ENCODE peak calls at places on chromosomes 16 and 17, in six cellular contexts. S is body of pancreas, V is heart left ventricle, G is K562, O is Peyer's patch, T is H54. D is an unnamed sample.

GRCh38 chr17:58200024-58200633 is 7.6 kb downstream of the EPX start:
- DNase-seq in V (peak; percentile 67), O (no peak), S (peak; percentile 52), G (peak; percentile 55), T (peak; percentile 68), D (peak; percentile 68)

GRCh38 chr16:23145608-23146007 is 3.6 kb downstream of the USP31 start:
- DNase-seq in T (peak; percentile 38), V (no peak), S (no peak), G (no peak), O (no peak), D (no peak)

GRCh38 chr17:65893692-65894279 is 298.1 kb downstream of the CEP112 start:
- DNase-seq in O (no peak), T (no peak), S (no peak), G (no peak), V (no peak), D (no peak)

GRCh38 chr17:50884354-50885311 is 18.5 kb upstream of the TOB1 start:
- DNase-seq in G (peak; percentile 59), S (peak; percentile 71), O (peak; percentile 69), V (no peak), T (no peak), D (no peak)

GRCh38 chr16:15714393-15715172 is 64.5 kb downstream of the NDE1 start:
- DNase-seq in G (no peak), S (no peak), T (no peak), V (no peak), O (no peak), D (no peak)

GRCh38 chr17:82200743-82201497 is 11.7 kb downstream of the CCDC57 start:
- DNase-seq in G (peak; percentile 71), O (no peak), T (no peak), S (no peak), V (no peak), D (no peak)

GRCh38 chr17:75901727-75902126 is 3.0 kb downstream of the MRPL38 start:
- DNase-seq in T (no peak), V (no peak), O (peak; percentile 41), S (no peak), G (no peak), D (no peak)

GRCh38 chr17:27915715-27916114 is 22.6 kb upstream of the LYRM9 start:
- DNase-seq in T (no peak), V (no peak), G (no peak), S (no peak), O (no peak), D (no peak)

GRCh38 chr16:1160773-1161348 is 8.0 kb downstream of the CACNA1H start:
- DNase-seq in T (no peak), S (no peak), G (no peak), V (no peak), O (no peak), D (no peak)

GRCh38 chr16:23145186-23145585 is 4.1 kb downstream of the USP31 start:
- DNase-seq in S (no peak), T (no peak), V (no peak), G (no peak), O (no peak), D (no peak)

GRCh38 chr16:933581-933980 is 37.2 kb downstream of the LMF1 start:
- DNase-seq in G (no peak), S (no peak), T (no peak), O (no peak), V (no peak), D (no peak)

GRCh38 chr17:82881900-82882714 is 42.3 kb upstream of the ZNF750 start:
- DNase-seq in T (no peak), G (no peak), S (peak; percentile 67), V (peak; percentile 78), O (no peak), D (peak; percentile 45)

GRCh38 chr17:7714721-7715594 is 2.6 kb upstream of the DNAH2 start:
- DNase-seq in S (no peak), G (no peak), V (no peak), T (no peak), O (no peak), D (no peak)

GRCh38 chr17:31374083-31374447 is 17.4 kb upstream of the RAB11FIP4 start:
- DNase-seq in G (no peak), V (no peak), T (no peak), O (no peak), S (no peak), D (no peak)

GRCh38 chr17:76444518-76445311 is 8.2 kb downstream of the UBE2O start:
- DNase-seq in G (peak; percentile 34), V (no peak), T (no peak), O (no peak), S (no peak), D (peak; percentile 43)

GRCh38 chr17:36602030-36602737 is 801 bp downstream of the MRM1 start:
- DNase-seq in V (peak; percentile 59), G (no peak), T (no peak), S (no peak), O (no peak), D (peak; percentile 48)

GRCh38 chr16:87674405-87674804 is 72.1 kb downstream of the JPH3 start:
- DNase-seq in O (no peak), V (no peak), G (no peak), T (no peak), S (no peak), D (no peak)

GRCh38 chr17:1390422-1391367 is 9.3 kb downstream of the YWHAE start:
- DNase-seq in V (no peak), T (no peak), S (no peak), O (no peak), G (no peak), D (peak; percentile 77)

GRCh38 chr17:43732961-43733360 is 25.6 kb downstream of the SOST start:
- DNase-seq in S (no peak), O (no peak), V (no peak), T (no peak), G (no peak), D (no peak)

GRCh38 chr17:43722269-43722619 is 36.3 kb downstream of the SOST start:
- DNase-seq in G (no peak), O (no peak), T (no peak), S (no peak), V (no peak), D (no peak)

GRCh38 chr17:43722921-43723665 is 35.5 kb downstream of the SOST start:
- DNase-seq in O (no peak), S (peak; percentile 62), V (no peak), G (no peak), T (no peak), D (no peak)

GRCh38 chr17:43723697-43724359 is 34.8 kb downstream of the SOST start:
- DNase-seq in O (no peak), S (no peak), G (no peak), T (peak; percentile 88), V (no peak), D (no peak)

GRCh38 chr17:43728081-43728480 is 30.5 kb downstream of the SOST start:
- DNase-seq in G (no peak), O (no peak), T (no peak), S (no peak), V (no peak), D (no peak)
- TF ChIP-seq POLR2A in G (no peak), O (no peak), T (no peak), S (no peak), V (no peak), D (no peak)

DNA sequence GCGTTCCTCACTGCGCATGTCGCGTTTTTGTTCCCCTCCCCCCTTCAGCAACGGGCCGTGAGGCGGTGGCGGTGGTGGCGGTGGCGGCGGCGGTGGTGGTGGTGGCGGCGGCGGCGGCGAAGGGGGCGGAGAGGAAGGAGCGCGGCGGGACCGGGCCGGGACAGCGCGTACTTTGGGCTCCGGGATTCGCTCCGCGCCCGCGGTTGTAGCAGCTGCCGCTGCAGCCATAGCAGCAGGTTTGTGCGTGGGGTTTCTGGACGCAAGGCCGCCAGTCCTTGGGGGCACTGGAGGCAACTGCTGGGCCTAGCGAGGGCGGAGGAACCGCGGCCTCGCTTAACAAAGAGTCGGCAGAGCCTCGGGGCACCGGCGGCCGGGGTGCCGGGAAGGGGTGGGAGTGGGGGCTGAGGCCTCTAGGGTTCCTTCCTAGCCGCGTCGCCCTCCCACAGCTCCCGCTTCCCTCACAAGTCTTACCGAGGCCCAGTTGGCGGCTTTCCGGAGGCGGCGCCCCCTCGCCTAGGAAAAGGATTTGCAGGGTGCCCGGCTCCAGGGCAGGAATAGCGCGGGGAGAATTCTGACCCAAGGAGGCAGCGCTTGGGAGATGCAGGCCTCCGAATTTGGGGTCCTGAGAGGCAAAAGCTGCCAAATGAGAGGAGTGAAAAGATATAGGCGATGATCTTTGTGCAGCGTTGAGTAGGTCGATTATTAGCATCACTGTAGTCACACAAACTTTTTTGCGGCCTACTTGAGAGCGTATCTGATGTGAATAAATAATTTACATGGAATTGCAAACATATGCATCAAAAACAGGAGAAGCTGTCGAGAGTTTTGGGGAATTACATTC is at the start of gene DDX42:
- DNase-seq in G (peak; percentile 54), V (peak; percentile 93), O (peak; percentile 94), T (peak; percentile 44), S (peak; percentile 90), D (peak; percentile 97)
- TF ChIP-seq POLR2A in G (no peak), V (no peak), O (peak; percentile 6), T (peak; percentile 87), S (peak; percentile 22), D (no peak)

GRCh38 chr17:19005442-19005773 is 844 bp upstream of the FAM83G start:
- DNase-seq in T (no peak), O (no peak), S (no peak), V (no peak), G (no peak), D (no peak)

GRCh38 chr17:19003966-19004600 is 481 bp downstream of the FAM83G start:
- DNase-seq in O (peak; percentile 81), V (no peak), S (peak; percentile 46), G (peak; percentile 65), T (peak; percentile 65), D (peak; percentile 42)

GRCh38 chr17:19005789-19006430 is 1.3 kb upstream of the FAM83G start:
- DNase-seq in T (no peak), O (no peak), S (no peak), G (no peak), V (no peak), D (no peak)

GRCh38 chr17:19003543-19003965 is 1.0 kb downstream of the FAM83G start:
- DNase-seq in V (no peak), S (no peak), G (no peak), T (no peak), O (no peak), D (no peak)

DNA sequence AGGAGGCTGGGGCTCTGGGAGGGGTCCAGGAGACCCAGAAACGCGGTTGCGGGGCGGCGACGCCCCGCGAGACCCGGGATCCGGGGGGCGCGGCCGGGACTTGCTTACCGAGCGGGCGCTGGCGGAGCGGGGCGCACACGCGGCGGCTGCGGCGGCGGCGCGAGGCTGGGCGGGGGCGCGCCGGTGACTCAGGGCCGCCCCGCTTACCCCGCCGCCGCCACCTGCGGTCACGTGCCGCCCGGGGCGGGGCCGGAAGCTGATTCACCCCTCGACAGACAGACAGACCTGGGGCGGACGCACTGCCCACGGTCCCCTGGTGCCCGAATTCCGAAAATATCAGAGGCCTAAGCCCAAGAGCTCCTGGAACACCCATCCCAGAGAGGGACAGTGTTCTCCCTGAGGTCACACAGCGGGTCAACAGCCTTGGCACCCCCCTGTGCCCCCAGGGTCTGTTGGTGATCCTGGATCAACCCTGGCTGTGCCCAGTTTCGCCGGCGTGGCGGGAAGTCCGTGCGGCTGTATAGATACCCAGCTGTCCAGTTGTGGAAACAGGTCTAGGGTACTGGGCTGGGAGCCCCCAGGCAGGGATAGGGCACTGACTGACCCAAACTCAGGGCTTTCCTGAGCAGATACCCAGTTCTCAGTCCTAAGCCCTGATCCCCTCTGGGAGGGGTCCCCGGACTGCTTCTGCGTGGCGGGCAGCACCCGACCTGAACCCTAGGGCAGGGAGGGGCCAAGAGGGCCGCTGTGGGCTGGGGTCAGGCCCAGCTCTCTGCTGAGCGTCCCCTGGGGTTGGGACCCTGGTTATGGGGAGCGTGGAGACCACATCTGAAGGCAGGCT is at the start of gene FAM83G:
- DNase-seq in G (peak; percentile 84), O (peak; percentile 93), S (peak; percentile 91), V (peak; percentile 78), T (peak; percentile 91), D (peak; percentile 76)
- TF ChIP-seq POLR2A in G (peak; percentile 65), O (peak; percentile 68), S (peak; percentile 68), V (no peak), T (no peak), D (no peak)

GRCh38 chr16:4846901-4847773 is at the start of the genes GLYR1 and UBN1:
- DNase-seq in S (peak; percentile 99), G (peak; percentile 98), T (peak; percentile 95), O (peak; percentile 100), V (peak; percentile 100), D (peak; percentile 98)
- TF ChIP-seq POLR2A in S (peak; percentile 81), G (peak; percentile 95), T (peak; percentile 79), O (peak; percentile 70), V (peak; percentile 34), D (peak; percentile 88)